ENCODE peak calls at places on chromosomes 4 and X, in seven cellular contexts. One of them, this sample, is unnamed. For H3K9me3, the result is how much of the 10 kb centered on the place peaks cover.

GRCh38 chr4:111268769-111269414 is 646.0 kb upstream of the PITX2 start:
- DNase-seq in heart right ventricle: no peak
- DNase-seq in cardiac muscle cell: peak
- DNase-seq in colonic mucosa: no peak
- DNase-seq in uterus: no peak
- DNase-seq in right lobe of liver: no peak
- DNase-seq in breast epithelium: no peak
- DNase-seq in this sample: no peak

GRCh38 chrX:95071052-95071451 is 1397.0 kb downstream of the FAM133A start:
- DNase-seq in heart right ventricle: no peak
- DNase-seq in cardiac muscle cell: peak
- DNase-seq in colonic mucosa: no peak
- DNase-seq in uterus: no peak
- DNase-seq in right lobe of liver: no peak
- DNase-seq in breast epithelium: no peak
- DNase-seq in this sample: no peak

GRCh38 chr4:141153751-141154510 is 20.7 kb upstream of the RNF150 start:
- DNase-seq in heart right ventricle: no peak
- DNase-seq in cardiac muscle cell: peak
- DNase-seq in colonic mucosa: no peak
- DNase-seq in uterus: peak
- DNase-seq in right lobe of liver: no peak
- DNase-seq in breast epithelium: no peak
- DNase-seq in this sample: no peak

GRCh38 chr4:122293374-122294365 is 85.1 kb upstream of the ADAD1 start:
- DNase-seq in heart right ventricle: no peak
- DNase-seq in cardiac muscle cell: no peak
- DNase-seq in colonic mucosa: no peak
- DNase-seq in uterus: no peak
- DNase-seq in right lobe of liver: no peak
- DNase-seq in breast epithelium: no peak
- DNase-seq in this sample: no peak

GRCh38 chr4:168486961-168487820 is 6.9 kb upstream of the DDX60L start:
- DNase-seq in heart right ventricle: no peak
- DNase-seq in cardiac muscle cell: peak
- DNase-seq in colonic mucosa: no peak
- DNase-seq in uterus: no peak
- DNase-seq in right lobe of liver: no peak
- DNase-seq in breast epithelium: no peak
- DNase-seq in this sample: no peak

GRCh38 chrX:40167240-40168182 is 69.8 kb upstream of the BCOR start:
- DNase-seq in heart right ventricle: no peak
- DNase-seq in cardiac muscle cell: no peak
- DNase-seq in colonic mucosa: peak
- DNase-seq in uterus: peak
- DNase-seq in right lobe of liver: no peak
- DNase-seq in breast epithelium: no peak
- DNase-seq in this sample: no peak

GRCh38 chrX:103446665-103447302 is 70.4 kb downstream of the BEX3 start:
- DNase-seq in heart right ventricle: no peak
- DNase-seq in cardiac muscle cell: peak
- DNase-seq in colonic mucosa: no peak
- DNase-seq in uterus: no peak
- DNase-seq in right lobe of liver: no peak
- DNase-seq in breast epithelium: peak
- DNase-seq in this sample: no peak

GRCh38 chrX:72349190-72349589 is 43.5 kb upstream of the CITED1 start:
- DNase-seq in heart right ventricle: no peak
- DNase-seq in cardiac muscle cell: no peak
- DNase-seq in colonic mucosa: no peak
- DNase-seq in uterus: no peak
- DNase-seq in right lobe of liver: no peak
- DNase-seq in breast epithelium: no peak
- DNase-seq in this sample: no peak

GRCh38 chr4:55184600-55185523 is 59.5 kb upstream of the KDR start:
- DNase-seq in heart right ventricle: no peak
- DNase-seq in cardiac muscle cell: peak
- DNase-seq in colonic mucosa: peak
- DNase-seq in uterus: no peak
- DNase-seq in right lobe of liver: no peak
- DNase-seq in breast epithelium: no peak
- DNase-seq in this sample: no peak

GRCh38 chr4:139025841-139026240 is 10.3 kb downstream of the NOCT start:
- DNase-seq in heart right ventricle: no peak
- DNase-seq in cardiac muscle cell: no peak
- DNase-seq in colonic mucosa: no peak
- DNase-seq in uterus: no peak
- DNase-seq in right lobe of liver: no peak
- DNase-seq in breast epithelium: no peak
- DNase-seq in this sample: no peak

GRCh38 chr4:176359590-176359989 is 39.8 kb downstream of the SPCS3 start:
- DNase-seq in heart right ventricle: no peak
- DNase-seq in cardiac muscle cell: no peak
- DNase-seq in colonic mucosa: no peak
- DNase-seq in uterus: no peak
- DNase-seq in right lobe of liver: no peak
- DNase-seq in breast epithelium: no peak
- DNase-seq in this sample: no peak

GRCh38 chr4:169485791-169486742 is 126.3 kb downstream of the NEK1 start:
- DNase-seq in heart right ventricle: no peak
- DNase-seq in cardiac muscle cell: peak
- DNase-seq in colonic mucosa: peak
- DNase-seq in uterus: no peak
- DNase-seq in right lobe of liver: no peak
- DNase-seq in breast epithelium: no peak
- DNase-seq in this sample: no peak

GRCh38 chrX:1178580-1179057 is 33.8 kb downstream of the CRLF2 start:
- DNase-seq in heart right ventricle: no peak
- DNase-seq in cardiac muscle cell: no peak
- DNase-seq in colonic mucosa: no peak
- DNase-seq in uterus: no peak
- DNase-seq in right lobe of liver: peak
- DNase-seq in breast epithelium: no peak
- DNase-seq in this sample: no peak

GRCh38 chr4:140724780-140725179 is 31.4 kb downstream of the TBC1D9 start:
- DNase-seq in heart right ventricle: no peak
- DNase-seq in cardiac muscle cell: peak
- DNase-seq in colonic mucosa: no peak
- DNase-seq in uterus: no peak
- DNase-seq in right lobe of liver: no peak
- DNase-seq in breast epithelium: no peak
- DNase-seq in this sample: no peak

GRCh38 chr4:182680196-182680771 is 236.9 kb downstream of the DCTD start:
- DNase-seq in heart right ventricle: peak
- DNase-seq in cardiac muscle cell: no peak
- DNase-seq in colonic mucosa: no peak
- DNase-seq in uterus: no peak
- DNase-seq in right lobe of liver: no peak
- DNase-seq in breast epithelium: no peak
- DNase-seq in this sample: no peak

GRCh38 chrX:150990910-150991309 is 7.8 kb downstream of the HMGB3 start:
- DNase-seq in heart right ventricle: no peak
- DNase-seq in cardiac muscle cell: no peak
- DNase-seq in colonic mucosa: no peak
- DNase-seq in uterus: no peak
- DNase-seq in right lobe of liver: no peak
- DNase-seq in breast epithelium: no peak
- DNase-seq in this sample: no peak

GRCh38 chr4:167713756-167714155 is 378.6 kb upstream of the ANXA10 start:
- DNase-seq in heart right ventricle: no peak
- DNase-seq in cardiac muscle cell: no peak
- DNase-seq in colonic mucosa: no peak
- DNase-seq in uterus: no peak
- DNase-seq in right lobe of liver: no peak
- DNase-seq in breast epithelium: no peak
- DNase-seq in this sample: no peak

GRCh38 chr4:162241857-162242256 is 78.1 kb upstream of the FSTL5 start:
- DNase-seq in heart right ventricle: no peak
- DNase-seq in cardiac muscle cell: no peak
- DNase-seq in colonic mucosa: no peak
- DNase-seq in uterus: no peak
- DNase-seq in right lobe of liver: no peak
- DNase-seq in breast epithelium: no peak
- DNase-seq in this sample: no peak

GRCh38 chr4:146095091-146095690 is 80.3 kb upstream of the LSM6 start:
- DNase-seq in heart right ventricle: no peak
- DNase-seq in cardiac muscle cell: peak
- DNase-seq in colonic mucosa: peak
- DNase-seq in uterus: no peak
- DNase-seq in right lobe of liver: no peak
- DNase-seq in breast epithelium: no peak
- DNase-seq in this sample: peak

GRCh38 chrX:24720036-24720435 is 26.3 kb downstream of the POLA1 start:
- DNase-seq in heart right ventricle: no peak
- DNase-seq in cardiac muscle cell: no peak
- DNase-seq in colonic mucosa: no peak
- DNase-seq in uterus: no peak
- DNase-seq in right lobe of liver: no peak
- DNase-seq in breast epithelium: no peak
- DNase-seq in this sample: no peak

GRCh38 chr4:81504685-81505598 is 33.2 kb upstream of the RASGEF1B start:
- DNase-seq in heart right ventricle: peak
- DNase-seq in cardiac muscle cell: peak
- DNase-seq in colonic mucosa: peak
- DNase-seq in uterus: peak
- DNase-seq in right lobe of liver: peak
- DNase-seq in breast epithelium: peak
- DNase-seq in this sample: peak

GRCh38 chr4:36243355-36244256 is 708 bp downstream of the ARAP2 start:
- DNase-seq in heart right ventricle: peak
- DNase-seq in cardiac muscle cell: peak
- DNase-seq in colonic mucosa: peak
- DNase-seq in uterus: peak
- DNase-seq in right lobe of liver: peak
- DNase-seq in breast epithelium: peak
- DNase-seq in this sample: peak

GRCh38 chrX:11553594-11553993 is 112.1 kb downstream of the ARHGAP6 start:
- DNase-seq in heart right ventricle: no peak
- DNase-seq in cardiac muscle cell: no peak
- DNase-seq in colonic mucosa: no peak
- DNase-seq in uterus: no peak
- DNase-seq in right lobe of liver: no peak
- DNase-seq in breast epithelium: no peak
- DNase-seq in this sample: no peak

GRCh38 chrX:46770817-46771163 is 11.9 kb upstream of the SLC9A7 start:
- DNase-seq in heart right ventricle: no peak
- DNase-seq in cardiac muscle cell: peak
- DNase-seq in colonic mucosa: no peak
- DNase-seq in uterus: no peak
- DNase-seq in right lobe of liver: no peak
- DNase-seq in breast epithelium: no peak
- DNase-seq in this sample: no peak

GRCh38 chr4:25065451-25065850 is 34.7 kb upstream of the LGI2 start:
- DNase-seq in heart right ventricle: no peak
- DNase-seq in cardiac muscle cell: no peak
- DNase-seq in colonic mucosa: no peak
- DNase-seq in uterus: no peak
- DNase-seq in right lobe of liver: no peak
- DNase-seq in breast epithelium: no peak
- DNase-seq in this sample: no peak

GRCh38 chrX:150967786-150968185 is 15.3 kb upstream of the HMGB3 start:
- DNase-seq in heart right ventricle: no peak
- DNase-seq in cardiac muscle cell: no peak
- DNase-seq in colonic mucosa: peak
- DNase-seq in uterus: no peak
- DNase-seq in right lobe of liver: peak
- DNase-seq in breast epithelium: no peak
- DNase-seq in this sample: no peak

GRCh38 chrX:135698924-135699323 is 14.5 kb upstream of the CT45A1 start:
- DNase-seq in heart right ventricle: no peak
- DNase-seq in cardiac muscle cell: no peak
- DNase-seq in colonic mucosa: no peak
- DNase-seq in uterus: no peak
- DNase-seq in right lobe of liver: no peak
- DNase-seq in breast epithelium: no peak
- DNase-seq in this sample: no peak
- H3K9me3 ChIP-seq in heart right ventricle: under half
- H3K9me3 ChIP-seq in cardiac muscle cell: under half
- H3K9me3 ChIP-seq in colonic mucosa: under half
- H3K9me3 ChIP-seq in uterus: under half
- H3K9me3 ChIP-seq in right lobe of liver: under half
- H3K9me3 ChIP-seq in breast epithelium: under half
- H3K9me3 ChIP-seq in this sample: under half

GRCh38 chrX:13690836-13691235 is 1.9 kb downstream of the RAB9A start:
- DNase-seq in heart right ventricle: no peak
- DNase-seq in cardiac muscle cell: no peak
- DNase-seq in colonic mucosa: no peak
- DNase-seq in uterus: no peak
- DNase-seq in right lobe of liver: no peak
- DNase-seq in breast epithelium: no peak
- DNase-seq in this sample: no peak
- TF ChIP-seq CTCF in heart right ventricle: no peak
- TF ChIP-seq CTCF in cardiac muscle cell: no peak
- TF ChIP-seq CTCF in colonic mucosa: no peak
- TF ChIP-seq CTCF in uterus: no peak
- TF ChIP-seq CTCF in right lobe of liver: no peak
- TF ChIP-seq CTCF in breast epithelium: no peak
- TF ChIP-seq CTCF in this sample: no peak

DNA sequence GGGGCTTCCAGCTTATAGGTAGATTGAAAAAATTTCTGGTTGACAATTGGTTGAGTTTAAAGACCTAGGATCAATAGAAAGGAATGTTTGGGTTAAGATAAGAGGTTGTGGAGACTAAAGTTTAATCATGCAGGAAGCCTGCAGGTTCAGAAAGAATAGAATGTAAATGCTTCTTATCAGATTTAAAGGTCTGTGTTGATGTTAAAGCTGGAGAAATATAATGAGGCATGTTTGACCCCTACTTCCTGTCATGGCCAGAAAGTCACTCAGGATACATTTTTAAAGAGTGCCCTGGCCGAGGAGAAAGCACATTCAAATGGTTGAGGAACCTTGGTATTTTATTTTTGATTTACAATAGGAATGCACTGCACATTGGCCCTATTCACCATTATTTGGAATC is 3.9 kb upstream of the RRAGB start:
- DNase-seq in heart right ventricle: no peak
- DNase-seq in cardiac muscle cell: no peak
- DNase-seq in colonic mucosa: no peak
- DNase-seq in uterus: no peak
- DNase-seq in right lobe of liver: no peak
- DNase-seq in breast epithelium: no peak
- DNase-seq in this sample: no peak
- H3K9me3 ChIP-seq in heart right ventricle: under half
- H3K9me3 ChIP-seq in cardiac muscle cell: under half
- H3K9me3 ChIP-seq in colonic mucosa: under half
- H3K9me3 ChIP-seq in uterus: under half
- H3K9me3 ChIP-seq in right lobe of liver: under half
- H3K9me3 ChIP-seq in breast epithelium: under half
- H3K9me3 ChIP-seq in this sample: under half

DNA sequence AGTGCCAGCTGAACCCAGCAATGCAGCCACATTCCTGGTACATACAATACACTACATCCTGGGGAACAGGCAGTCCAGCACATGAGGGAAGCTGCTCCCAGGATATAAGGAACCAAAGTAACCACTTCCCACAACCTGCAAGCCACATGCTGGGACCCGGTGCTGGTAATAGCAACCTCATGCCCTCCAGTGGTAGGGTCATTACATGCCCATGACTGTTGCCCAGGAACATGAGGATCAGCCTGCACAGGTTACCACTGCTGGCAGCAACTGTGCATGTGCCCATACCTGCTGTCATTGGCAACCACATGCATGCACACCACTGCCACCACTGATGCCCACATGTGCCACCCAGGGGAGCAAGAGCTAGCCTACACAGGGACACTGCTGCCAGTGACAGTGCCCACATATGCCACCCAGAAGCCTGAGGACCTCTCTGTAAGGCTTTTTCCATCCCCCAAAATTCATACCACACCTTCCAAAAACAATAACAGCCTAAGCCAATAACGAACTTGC is 1982.5 kb downstream of the ARAP2 start:
- DNase-seq in heart right ventricle: no peak
- DNase-seq in cardiac muscle cell: no peak
- DNase-seq in colonic mucosa: no peak
- DNase-seq in uterus: no peak
- DNase-seq in right lobe of liver: no peak
- DNase-seq in breast epithelium: no peak
- DNase-seq in this sample: no peak
- TF ChIP-seq CTCF in heart right ventricle: no peak
- TF ChIP-seq CTCF in cardiac muscle cell: no peak
- TF ChIP-seq CTCF in colonic mucosa: no peak
- TF ChIP-seq CTCF in uterus: no peak
- TF ChIP-seq CTCF in right lobe of liver: no peak
- TF ChIP-seq CTCF in breast epithelium: no peak
- TF ChIP-seq CTCF in this sample: no peak

This sample was measured in Peyer's patch.